ENCODE peak calls at places on chromosome 22, in ten cellular contexts. F is fibroblast of lung; S is GM23248; V is KG1; A is kidney; O is activated T-cell treated with anti-CD3 and anti-CD28 coated beads for 48 hours; E is OCI-LY7; W is stimulated activated CD8-positive, alpha-beta memory T cell treated with anti-CD3 and anti-CD28 coated beads, Interleukin-7, amount 100 ng/mL, for 1 hour; D is activated gamma-delta T cell treated with anti-CD3 and anti-CD28 coated beads, Interleukin-2, amount 50 U/mL, for 16 hours; L is transverse colon. M is an unnamed sample.

GRCh38 chr22:38835888-38836301 is 7.9 kb downstream of the NPTXR start:
- DNase-seq in F (no peak), S (peak), V (no peak), A (no peak), O (no peak), E (no peak), W (no peak), D (no peak), L (no peak), M (no peak)

GRCh38 chr22:42343551-42344081 is 73.2 kb upstream of the TCF20 start:
- DNase-seq in F (no peak), S (peak), V (no peak), A (no peak), O (no peak), E (no peak), W (no peak), D (no peak), L (no peak), M (peak)

GRCh38 chr22:21937041-21937820 is 15.4 kb downstream of the PPM1F start:
- DNase-seq in F (no peak), S (peak), V (no peak), A (no peak), O (no peak), E (no peak), W (no peak), D (no peak), L (peak), M (no peak)

GRCh38 chr22:24819941-24820461 is 14.0 kb downstream of the SGSM1 start:
- DNase-seq in F (no peak), S (peak), V (no peak), A (no peak), O (no peak), E (no peak), W (no peak), D (no peak), L (peak), M (no peak)

GRCh38 chr22:26835929-26836528 is 178.6 kb downstream of the MIAT start:
- DNase-seq in F (peak), S (peak), V (peak), A (no peak), O (peak), E (peak), W (peak), D (peak), L (peak), M (peak)

GRCh38 chr22:43925433-43926348 is 2.1 kb downstream of the PNPLA3 start:
- DNase-seq in F (no peak), S (no peak), V (no peak), A (no peak), O (no peak), E (no peak), W (no peak), D (no peak), L (no peak), M (no peak)

GRCh38 chr22:49833340-49834007 is 5.8 kb upstream of the BRD1 start:
- DNase-seq in F (no peak), S (no peak), V (no peak), A (no peak), O (no peak), E (no peak), W (no peak), D (no peak), L (no peak), M (no peak)

GRCh38 chr22:49206281-49206680 is 621.4 kb downstream of the BRD1 start:
- DNase-seq in F (no peak), S (no peak), V (no peak), A (no peak), O (no peak), E (no peak), W (no peak), D (no peak), L (no peak), M (no peak)

GRCh38 chr22:33524511-33525270 is 395.6 kb downstream of the LARGE1 start:
- DNase-seq in F (no peak), S (no peak), V (no peak), A (no peak), O (no peak), E (no peak), W (no peak), D (no peak), L (no peak), M (no peak)

GRCh38 chr22:38051900-38052862 is 5.0 kb upstream of the PICK1 start:
- DNase-seq in F (peak), S (peak), V (peak), A (peak), O (peak), E (peak), W (peak), D (peak), L (peak), M (peak)

GRCh38 chr22:24053481-24054226 is 42.5 kb downstream of the CABIN1 start:
- DNase-seq in F (no peak), S (peak), V (no peak), A (no peak), O (no peak), E (peak), W (no peak), D (no peak), L (no peak), M (no peak)

GRCh38 chr22:36383110-36383581 is 4.6 kb downstream of the MYH9 start:
- DNase-seq in F (peak), S (peak), V (no peak), A (no peak), O (no peak), E (peak), W (no peak), D (peak), L (peak), M (no peak)

GRCh38 chr22:24157783-24158170 is 23.5 kb upstream of the SUSD2 start:
- DNase-seq in F (no peak), S (peak), V (no peak), A (no peak), O (no peak), E (no peak), W (no peak), D (no peak), L (no peak), M (no peak)

M was measured in stimulated activated CD4-positive, alpha-beta T cell treated with anti-CD3 and anti-CD28 coated beads, Interleukin-4, amount 100 ng/mL, for 1 hour.